ENCODE peak calls at places on chromosomes 7 and 10, in five cellular contexts. A is GM13977, F is nephron progenitor cell, K is cardiac muscle cell, W is AG10803. V is an unnamed sample.
A peak's percentile ranks its signal among the peaks of the same experiment; 100 is the strongest.

GRCh38 chr7:159105066-159105780 is 39.4 kb downstream of the VIPR2 start:
- DNase-seq in A (no peak), F (no peak), K (no peak), W (no peak), V (no peak)

GRCh38 chr7:542935-543789 is 23.5 kb upstream of the PDGFA start:
- DNase-seq in A (no peak), F (no peak), K (peak; percentile 51), W (peak; percentile 92), V (no peak)

GRCh38 chr7:3056713-3057388 is 13.2 kb upstream of the CARD11 start:
- DNase-seq in A (no peak), F (no peak), K (no peak), W (no peak), V (no peak)

GRCh38 chr10:88097092-88097894 is 233.9 kb downstream of the PTEN start:
- DNase-seq in A (no peak), F (no peak), K (no peak), W (peak; percentile 37), V (no peak)

GRCh38 chr10:120318862-120319261 is 138.2 kb upstream of the PLPP4 start:
- DNase-seq in A (no peak), F (no peak), K (no peak), W (peak; percentile 14), V (no peak)

GRCh38 chr10:124003070-124003419 is 90.4 kb downstream of the CHST15 start:
- DNase-seq in A (no peak), F (no peak), K (no peak), W (no peak), V (no peak)

GRCh38 chr10:79019961-79020491 is 48.7 kb upstream of the ZMIZ1 start:
- DNase-seq in A (no peak), F (no peak), K (peak; percentile 63), W (peak; percentile 75), V (no peak)

GRCh38 chr10:44786451-44786850 is 124.7 kb upstream of the TMEM72 start:
- DNase-seq in A (no peak), F (no peak), K (no peak), W (peak; percentile 76), V (no peak)

GRCh38 chr7:92297736-92298135 is 52.0 kb downstream of the ANKIB1 start:
- DNase-seq in A (no peak), F (no peak), K (no peak), W (no peak), V (no peak)

GRCh38 chr7:28330384-28331070 is 81.8 kb upstream of the CREB5 start:
- DNase-seq in A (no peak), F (no peak), K (no peak), W (no peak), V (no peak)

GRCh38 chr10:124562425-124563060 is 100.9 kb downstream of the LHPP start:
- DNase-seq in A (no peak), F (no peak), K (no peak), W (no peak), V (no peak)

GRCh38 chr7:117979954-117980497 is 106.8 kb upstream of the CTTNBP2 start:
- DNase-seq in A (no peak), F (no peak), K (no peak), W (no peak), V (no peak)

GRCh38 chr7:151592868-151593486 is 73.3 kb upstream of the RHEB start:
- DNase-seq in A (no peak), F (no peak), K (no peak), W (peak; percentile 98), V (no peak)

GRCh38 chr7:102469351-102469971 is 4.7 kb downstream of the LRWD1 start:
- DNase-seq in A (peak; percentile 32), F (peak; percentile 0), K (no peak), W (no peak), V (no peak)

DNA sequence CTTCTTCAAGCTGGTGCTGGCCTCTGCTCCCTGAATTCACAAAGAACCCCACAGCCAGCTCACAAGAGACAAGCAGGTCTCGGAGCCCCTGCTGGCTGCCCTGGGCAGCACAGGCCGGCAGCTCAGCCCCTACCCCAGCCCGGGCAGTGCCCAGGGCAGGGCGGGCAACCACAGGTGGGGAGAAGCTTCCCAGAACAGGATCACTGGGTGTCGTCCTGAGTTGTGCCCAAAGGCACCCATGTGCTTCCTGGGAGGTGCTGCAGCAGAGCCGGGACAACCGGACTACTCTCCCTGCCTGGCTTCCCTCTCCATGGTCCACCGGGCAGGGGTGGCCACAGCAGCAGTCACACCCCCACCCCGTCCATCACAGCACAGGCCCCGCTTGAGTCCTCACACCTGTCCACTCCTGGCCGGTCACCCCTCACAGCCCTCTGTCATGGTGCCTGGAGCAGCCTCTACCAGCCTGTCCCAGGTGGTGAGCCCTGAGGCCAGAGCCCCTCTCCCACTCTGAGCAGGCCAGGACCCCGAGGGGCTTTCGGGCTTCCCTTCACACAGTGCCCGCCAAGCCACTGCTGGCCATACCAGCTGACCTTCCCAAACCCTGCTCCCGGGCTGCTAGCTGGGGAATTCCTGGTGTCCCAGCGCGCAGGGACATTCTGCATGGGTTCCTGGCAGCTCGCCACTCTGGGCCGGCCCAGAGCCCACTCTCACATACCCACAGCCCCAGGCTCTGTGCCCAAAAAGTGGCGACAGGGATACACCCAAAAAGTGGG is 3.1 kb downstream of the RASGEF1A start:
- DNase-seq in A (peak; percentile 45), F (no peak), K (no peak), W (no peak), V (no peak)
- TF ChIP-seq CTCF in A (no peak), F (peak; percentile 29), K (peak; percentile 22), W (peak; percentile 6), V (no peak)

GRCh38 chr10:93075369-93076221 is 1.9 kb downstream of the CYP26A1 start:
- DNase-seq in A (peak; percentile 62), F (no peak), K (no peak), W (no peak), V (no peak)

GRCh38 chr10:93072713-93073538 is 767 bp upstream of the CYP26A1 start:
- DNase-seq in A (peak; percentile 40), F (no peak), K (no peak), W (no peak), V (no peak)

GRCh38 chr10:93074597-93075368 is 1.1 kb downstream of the CYP26A1 start:
- DNase-seq in A (peak; percentile 37), F (peak; percentile 56), K (no peak), W (no peak), V (no peak)

GRCh38 chr10:93073539-93074136 is at the start of gene CYP26A1:
- DNase-seq in A (peak; percentile 52), F (peak; percentile 46), K (peak; percentile 53), W (no peak), V (no peak)

GRCh38 chr10:93074137-93074596 is 474 bp downstream of the CYP26A1 start:
- DNase-seq in A (no peak), F (peak; percentile 53), K (no peak), W (no peak), V (no peak)
- TF ChIP-seq CTCF in A (peak; percentile 16), F (no peak), K (no peak), W (no peak), V (no peak)

DNA sequence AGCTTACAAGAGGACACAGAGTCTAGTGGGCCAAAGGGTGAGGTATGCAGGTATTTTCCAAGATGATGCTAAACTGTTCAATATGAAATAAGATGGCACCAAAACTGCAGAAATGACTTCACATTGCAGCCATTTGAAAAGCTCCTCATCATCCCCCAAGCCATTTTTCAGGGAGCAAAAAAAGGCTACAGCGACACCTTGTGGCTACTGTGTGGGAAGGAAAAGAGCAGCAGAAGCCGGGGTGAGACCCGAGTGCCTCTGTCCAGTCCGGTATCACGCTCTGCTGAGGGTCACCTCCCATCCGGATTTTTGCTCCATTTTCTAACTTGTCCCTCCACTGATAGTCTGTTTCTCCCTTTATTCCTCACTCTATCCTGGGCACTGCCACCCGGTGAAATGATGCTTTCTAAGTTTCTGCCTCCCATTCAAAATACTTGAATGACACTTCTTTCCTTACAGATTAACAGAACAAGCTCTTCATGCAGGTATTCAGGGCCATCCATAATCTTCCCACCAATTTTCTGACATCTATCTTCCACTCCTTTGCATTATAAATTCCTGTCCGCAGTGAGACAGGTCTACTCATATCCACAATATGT is 220.2 kb downstream of the DGKI start:
- DNase-seq in A (peak; percentile 52), F (peak; percentile 69), K (peak; percentile 79), W (peak; percentile 30), V (no peak)
- TF ChIP-seq CTCF in A (peak; percentile 77), F (peak; percentile 75), K (peak; percentile 87), W (peak; percentile 81), V (peak; percentile 21)

DNA sequence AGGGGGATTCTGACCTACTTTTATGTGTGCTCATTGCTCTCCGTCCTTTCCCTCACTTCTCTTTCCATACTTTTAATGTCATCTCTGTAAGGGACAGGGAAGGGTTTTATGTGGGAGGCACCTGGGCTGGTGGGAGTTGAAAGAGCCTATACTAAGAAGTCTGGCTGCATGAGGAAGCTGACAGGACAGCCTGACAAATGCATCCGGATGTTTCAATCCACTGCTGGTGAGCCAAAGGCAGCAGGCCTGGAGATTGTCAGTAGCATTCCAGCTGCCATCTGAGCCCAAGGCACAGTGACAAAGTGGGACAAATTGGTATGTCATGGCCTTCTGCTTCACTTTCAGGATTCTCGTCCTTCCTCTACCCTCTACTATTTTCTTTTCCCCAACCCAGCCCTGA is 218.4 kb downstream of the STK31 start:
- DNase-seq in A (no peak), F (no peak), K (peak; percentile 92), W (no peak), V (no peak)
- TF ChIP-seq CTCF in A (no peak), F (no peak), K (no peak), W (no peak), V (no peak)

GRCh38 chr10:93060887-93061593 is 442 bp downstream of the CYP26C1 start:
- DNase-seq in A (peak; percentile 32), F (no peak), K (no peak), W (no peak), V (no peak)

GRCh38 chr10:93063217-93063976 is 2.8 kb downstream of the CYP26C1 start:
- DNase-seq in A (peak; percentile 39), F (no peak), K (no peak), W (no peak), V (no peak)

GRCh38 chr10:93061594-93062498 is 1.2 kb downstream of the CYP26C1 start:
- DNase-seq in A (peak; percentile 51), F (no peak), K (no peak), W (no peak), V (no peak)

GRCh38 chr10:93063977-93064660 is 3.5 kb downstream of the CYP26C1 start:
- DNase-seq in A (peak; percentile 47), F (no peak), K (no peak), W (no peak), V (no peak)

GRCh38 chr10:93062499-93063216 is 2.1 kb downstream of the CYP26C1 start:
- DNase-seq in A (peak; percentile 83), F (peak; percentile 69), K (peak; percentile 75), W (peak; percentile 33), V (no peak)
- TF ChIP-seq CTCF in A (peak; percentile 64), F (peak; percentile 61), K (peak; percentile 63), W (peak; percentile 26), V (no peak)

V was measured in natural killer cell.